ENCODE peak calls at places on chromosomes 16 and 17, in nine cellular contexts. I is aorta; Q is SJSA1; L is heart left ventricle; S is A549; T is lung; V is effector memory CD4-positive, alpha-beta T cell; W is lower leg skin; N is IMR-90. C is an unnamed sample.

GRCh38 chr17:9895923-9896322 is 9.1 kb downstream of the RCVRN start:
- DNase-seq in N (no peak), I (no peak), W (no peak), S (no peak), L (no peak), T (no peak), Q (no peak), V (no peak), C (no peak)

GRCh38 chr16:54390095-54390494 is 103.5 kb upstream of the IRX3 start:
- DNase-seq in I (no peak), T (no peak), N (no peak), W (no peak), V (no peak), Q (no peak), L (no peak), S (no peak), C (no peak)

GRCh38 chr17:45123930-45124796 is 8.2 kb downstream of the PLCD3 start:
- DNase-seq in S (peak; percentile 95), V (peak; percentile 27), T (peak; percentile 69), I (peak; percentile 91), L (peak; percentile 80), N (peak; percentile 91), Q (peak; percentile 98), W (peak; percentile 93), C (peak; percentile 84)

GRCh38 chr16:76565542-76565941 is 288.3 kb downstream of the CNTNAP4 start:
- DNase-seq in L (no peak), W (no peak), T (no peak), N (no peak), Q (no peak), I (no peak), S (no peak), V (no peak), C (no peak)

GRCh38 chr17:45143767-45144198 is 4.5 kb upstream of the HEXIM1 start:
- DNase-seq in V (no peak), L (peak; percentile 89), T (peak; percentile 71), N (peak; percentile 80), S (no peak), W (peak; percentile 98), Q (no peak), I (peak; percentile 94), C (peak; percentile 98)

GRCh38 chr17:76063880-76064546 is 8.3 kb downstream of the SRP68 start:
- DNase-seq in I (no peak), V (peak; percentile 8), S (no peak), T (no peak), Q (no peak), L (no peak), N (no peak), W (no peak), C (no peak)

GRCh38 chr17:73071387-73071999 is 21.0 kb downstream of the SLC39A11 start:
- DNase-seq in I (no peak), T (no peak), Q (no peak), N (peak; percentile 29), L (no peak), S (no peak), W (peak; percentile 65), V (no peak), C (no peak)

GRCh38 chr16:12320298-12320706 is 343.8 kb downstream of the SNX29 start:
- DNase-seq in Q (no peak), S (no peak), L (no peak), W (no peak), T (no peak), N (peak; percentile 93), I (no peak), V (no peak), C (no peak)

GRCh38 chr16:1438229-1439057 is 5.9 kb downstream of the CCDC154 start:
- DNase-seq in Q (no peak), L (no peak), N (no peak), I (no peak), S (no peak), W (no peak), V (no peak), T (no peak), C (no peak)

GRCh38 chr17:72634621-72635020 is 457.9 kb downstream of the SLC39A11 start:
- DNase-seq in W (no peak), T (no peak), S (no peak), V (no peak), L (no peak), I (no peak), Q (no peak), N (no peak), C (no peak)

GRCh38 chr17:76659928-76660614 is 16.5 kb upstream of the ST6GALNAC1 start:
- DNase-seq in I (no peak), W (no peak), S (no peak), N (no peak), T (no peak), L (no peak), V (peak; percentile 12), Q (no peak), C (peak; percentile 61)

GRCh38 chr16:86490859-86491642 is 19.3 kb upstream of the FOXF1 start:
- DNase-seq in V (no peak), I (no peak), S (no peak), L (no peak), T (no peak), Q (peak; percentile 69), W (no peak), N (peak; percentile 52), C (peak; percentile 81)

GRCh38 chr17:51355314-51356083 is 95.2 kb downstream of the UTP18 start:
- DNase-seq in V (no peak), N (no peak), W (no peak), T (no peak), S (no peak), L (no peak), I (no peak), Q (no peak), C (no peak)

GRCh38 chr17:2171725-2172446 is 117.0 kb downstream of the HIC1 start:
- DNase-seq in S (no peak), Q (peak; percentile 84), I (peak; percentile 85), L (peak; percentile 84), N (peak; percentile 99), W (no peak), V (no peak), T (peak; percentile 79), C (peak; percentile 96)
- H3K4me3 ChIP-seq in S (no peak overlapping the region), Q (no peak overlapping the region), I (no peak overlapping the region), L (peak overlapping the region; percentile 26), N (peak overlapping the region; percentile 15), W (no peak overlapping the region), V (no peak overlapping the region), T (no peak overlapping the region), C (peak overlapping the region; percentile 7)

DNA sequence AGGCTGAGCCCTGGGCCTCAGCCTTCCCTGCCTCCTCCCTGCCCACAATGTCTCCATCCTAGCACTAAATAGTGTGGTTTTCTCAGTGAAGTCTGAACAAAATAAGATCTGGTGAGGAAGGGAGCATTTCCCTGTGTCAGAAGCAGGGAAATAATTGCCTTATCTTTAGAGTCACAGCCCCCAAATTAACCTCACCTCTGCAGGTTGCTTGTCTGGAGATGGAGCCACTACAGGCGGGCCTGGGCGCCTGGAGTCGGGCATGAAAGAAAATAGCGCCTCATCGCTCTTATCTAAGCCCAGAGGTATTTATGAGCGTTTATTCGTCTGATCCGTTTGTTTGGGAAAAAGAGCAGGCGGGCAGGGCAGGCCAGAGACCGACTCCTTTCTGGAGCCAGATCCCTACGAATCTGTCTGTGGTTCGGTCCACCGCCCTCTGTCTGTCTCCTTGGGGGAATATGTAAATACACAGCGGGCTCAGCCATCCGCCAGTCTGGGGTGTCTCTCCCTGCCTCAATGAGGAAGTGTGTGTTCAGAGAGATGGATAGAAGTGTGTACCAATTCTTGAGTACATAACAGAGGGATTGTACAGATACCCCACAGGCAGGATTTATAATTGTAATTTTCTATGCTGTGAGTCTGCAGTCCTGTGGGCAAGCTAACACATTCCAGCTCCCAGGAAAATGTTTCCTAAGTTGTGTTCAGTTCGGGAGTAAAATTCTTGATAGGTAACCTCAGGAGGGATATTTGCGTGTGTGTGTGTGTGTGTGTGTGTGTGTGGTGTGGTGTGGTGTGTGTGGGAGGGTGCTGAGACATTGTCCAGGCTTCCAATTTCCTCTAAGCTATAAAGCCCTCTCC is 4.3 kb downstream of the HOXB6 start:
- DNase-seq in N (peak; percentile 24), V (no peak), S (no peak), T (no peak), I (no peak), L (no peak), W (no peak), Q (no peak), C (no peak)
- H3K4me3 ChIP-seq in N (no peak overlapping the region), V (no peak overlapping the region), S (no peak overlapping the region), T (no peak overlapping the region), I (no peak overlapping the region), L (no peak overlapping the region), W (no peak overlapping the region), Q (no peak overlapping the region), C (no peak overlapping the region)

DNA sequence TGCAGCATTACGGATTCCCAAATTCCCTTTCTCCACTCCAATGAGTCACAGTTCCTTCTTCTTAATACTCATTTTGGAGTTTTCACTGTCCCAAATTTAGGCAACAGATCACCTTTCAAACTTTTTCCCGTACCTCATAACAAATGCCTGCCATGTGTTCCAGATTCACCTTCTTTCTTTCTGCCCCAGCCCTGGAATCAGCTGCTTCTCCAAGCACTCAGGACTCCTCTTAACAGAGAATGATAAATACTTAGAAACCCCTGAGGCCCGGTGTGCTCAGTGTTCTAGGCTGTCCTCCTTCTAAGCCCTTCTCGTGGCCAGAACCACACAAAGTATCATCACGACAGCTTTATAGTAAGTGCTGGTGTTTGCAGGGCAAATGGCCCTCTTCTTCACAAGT is 14.9 kb downstream of the CSNK1D start:
- DNase-seq in L (no peak), S (no peak), I (no peak), W (no peak), N (no peak), T (no peak), Q (no peak), V (no peak), C (no peak)
- H3K4me3 ChIP-seq in L (no peak overlapping the region), S (no peak overlapping the region), I (no peak overlapping the region), W (no peak overlapping the region), N (no peak overlapping the region), T (no peak overlapping the region), Q (no peak overlapping the region), V (no peak overlapping the region), C (no peak overlapping the region)

GRCh38 chr16:67415872-67416793 is at the start of gene ZDHHC1:
- DNase-seq in W (no peak), N (peak; percentile 61), T (peak; percentile 61), I (peak; percentile 82), V (no peak), S (peak; percentile 89), L (peak; percentile 72), Q (peak; percentile 71), C (peak; percentile 87)

GRCh38 chr16:67412294-67412693 is 4.0 kb downstream of the ZDHHC1 start:
- DNase-seq in I (no peak), W (no peak), Q (no peak), T (no peak), N (no peak), L (no peak), S (no peak), V (no peak), C (no peak)

GRCh38 chr16:67417333-67418061 is 1.2 kb upstream of the ZDHHC1 start:
- DNase-seq in I (no peak), S (no peak), Q (no peak), W (no peak), L (no peak), N (no peak), T (no peak), V (no peak), C (no peak)

GRCh38 chr16:67411339-67411738 is 4.9 kb downstream of the ZDHHC1 start:
- DNase-seq in Q (no peak), L (no peak), S (no peak), V (no peak), W (no peak), T (no peak), N (no peak), I (no peak), C (no peak)

GRCh38 chr16:67413978-67414891 is 2.0 kb downstream of the ZDHHC1 start:
- DNase-seq in V (no peak), S (no peak), I (no peak), Q (no peak), L (no peak), N (no peak), W (no peak), T (no peak), C (no peak)
- H3K4me3 ChIP-seq in V (no peak overlapping the region), S (no peak overlapping the region), I (no peak overlapping the region), Q (no peak overlapping the region), L (no peak overlapping the region), N (no peak overlapping the region), W (no peak overlapping the region), T (no peak overlapping the region), C (no peak overlapping the region)

C was measured in sigmoid colon.